ENCODE peak calls at places on chromosomes 11 and 22, in six cellular contexts. One of them, this sample, is unnamed.

GRCh38 chr22:40247976-40248375 is 70.3 kb downstream of the TNRC6B start:
- DNase-seq in HFF-Myc: no peak
- DNase-seq in ovary: no peak
- DNase-seq in cardiac fibroblast: no peak
- DNase-seq in SK-N-SH: no peak
- DNase-seq in neural progenitor cell: no peak
- DNase-seq in this sample: no peak

GRCh38 chr11:112044961-112045360 is 19.8 kb downstream of the DLAT start:
- DNase-seq in ovary: no peak
- DNase-seq in SK-N-SH: no peak
- DNase-seq in neural progenitor cell: no peak
- DNase-seq in cardiac fibroblast: no peak
- DNase-seq in HFF-Myc: no peak
- DNase-seq in this sample: no peak

GRCh38 chr11:75059299-75059698 is 37.4 kb downstream of the OR2AT4 start:
- DNase-seq in neural progenitor cell: no peak
- DNase-seq in SK-N-SH: no peak
- DNase-seq in HFF-Myc: no peak
- DNase-seq in ovary: no peak
- DNase-seq in cardiac fibroblast: no peak
- DNase-seq in this sample: no peak

GRCh38 chr11:100354736-100355135 is 332.4 kb upstream of the ARHGAP42 start:
- DNase-seq in HFF-Myc: no peak
- DNase-seq in SK-N-SH: no peak
- DNase-seq in ovary: no peak
- DNase-seq in cardiac fibroblast: no peak
- DNase-seq in neural progenitor cell: no peak
- DNase-seq in this sample: no peak

GRCh38 chr11:117345039-117345438 is 17.4 kb downstream of the CEP164 start:
- DNase-seq in cardiac fibroblast: peak; percentile 38
- DNase-seq in ovary: no peak
- DNase-seq in neural progenitor cell: no peak
- DNase-seq in HFF-Myc: no peak
- DNase-seq in SK-N-SH: no peak
- DNase-seq in this sample: no peak

GRCh38 chr11:61362542-61362875 is 335 bp downstream of the TMEM138 start:
- DNase-seq in cardiac fibroblast: peak; percentile 66
- DNase-seq in neural progenitor cell: no peak
- DNase-seq in SK-N-SH: peak; percentile 53
- DNase-seq in ovary: no peak
- DNase-seq in HFF-Myc: no peak
- DNase-seq in this sample: no peak

GRCh38 chr22:49779226-49779625 is 48.4 kb downstream of the BRD1 start:
- DNase-seq in HFF-Myc: no peak
- DNase-seq in SK-N-SH: no peak
- DNase-seq in ovary: no peak
- DNase-seq in neural progenitor cell: no peak
- DNase-seq in cardiac fibroblast: no peak
- DNase-seq in this sample: no peak

GRCh38 chr11:62306227-62306626 is 7.4 kb upstream of the SCGB1D4 start:
- DNase-seq in cardiac fibroblast: no peak
- DNase-seq in SK-N-SH: no peak
- DNase-seq in neural progenitor cell: no peak
- DNase-seq in ovary: no peak
- DNase-seq in HFF-Myc: no peak
- DNase-seq in this sample: no peak

GRCh38 chr11:111454561-111455192 is 57.5 kb downstream of the BTG4 start:
- DNase-seq in HFF-Myc: no peak
- DNase-seq in ovary: no peak
- DNase-seq in cardiac fibroblast: peak; percentile 64
- DNase-seq in SK-N-SH: peak; percentile 78
- DNase-seq in neural progenitor cell: peak; percentile 81
- DNase-seq in this sample: no peak

GRCh38 chr11:78038697-78039313 is 15.7 kb upstream of the KCTD14 start:
- DNase-seq in cardiac fibroblast: peak; percentile 29
- DNase-seq in HFF-Myc: no peak
- DNase-seq in neural progenitor cell: no peak
- DNase-seq in ovary: no peak
- DNase-seq in SK-N-SH: no peak
- DNase-seq in this sample: no peak

GRCh38 chr11:66268953-66269906 is 791 bp downstream of the RAB1B start:
- DNase-seq in neural progenitor cell: peak; percentile 66
- DNase-seq in ovary: no peak
- DNase-seq in HFF-Myc: peak; percentile 30
- DNase-seq in cardiac fibroblast: peak; percentile 34
- DNase-seq in SK-N-SH: peak; percentile 58
- DNase-seq in this sample: no peak

GRCh38 chr11:32420937-32421532 is 14.3 kb downstream of the WT1 start:
- DNase-seq in cardiac fibroblast: peak; percentile 47
- DNase-seq in HFF-Myc: no peak
- DNase-seq in neural progenitor cell: no peak
- DNase-seq in ovary: no peak
- DNase-seq in SK-N-SH: peak; percentile 16
- DNase-seq in this sample: no peak

GRCh38 chr22:44580176-44580575 is 82.1 kb upstream of the RTL6 start:
- DNase-seq in neural progenitor cell: no peak
- DNase-seq in SK-N-SH: no peak
- DNase-seq in ovary: peak; percentile 8
- DNase-seq in cardiac fibroblast: no peak
- DNase-seq in HFF-Myc: no peak
- DNase-seq in this sample: peak; percentile 41

GRCh38 chr11:57349491-57350274 is 11.5 kb downstream of the P2RX3 start:
- DNase-seq in SK-N-SH: peak; percentile 88
- DNase-seq in neural progenitor cell: peak; percentile 83
- DNase-seq in cardiac fibroblast: peak; percentile 56
- DNase-seq in ovary: peak; percentile 74
- DNase-seq in HFF-Myc: no peak
- DNase-seq in this sample: peak; percentile 48

DNA sequence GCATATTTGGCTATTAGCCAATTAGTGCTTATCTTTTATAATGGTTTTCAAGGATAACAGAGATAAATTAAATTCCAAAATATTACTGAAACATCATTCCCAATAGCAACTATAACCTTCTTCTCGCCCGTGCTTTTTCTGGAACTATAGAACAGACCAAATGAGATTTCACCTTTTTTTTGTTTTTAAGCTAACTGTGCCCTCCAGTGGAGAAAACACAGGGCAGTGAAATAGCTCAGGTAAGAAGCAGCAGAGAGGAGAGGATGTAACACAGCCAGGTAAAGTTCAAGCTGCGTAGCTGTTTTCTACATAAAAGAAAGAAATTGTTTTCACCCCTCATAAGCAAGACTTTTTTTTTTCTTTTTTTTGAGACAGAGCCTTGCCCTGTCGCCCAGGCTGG is 28.2 kb downstream of the HSD17B12 start:
- DNase-seq in neural progenitor cell: no peak
- DNase-seq in SK-N-SH: peak; percentile 30
- DNase-seq in ovary: no peak
- DNase-seq in cardiac fibroblast: peak; percentile 18
- DNase-seq in HFF-Myc: no peak
- DNase-seq in this sample: no peak
- TF ChIP-seq CTCF in neural progenitor cell: peak; percentile 25
- TF ChIP-seq CTCF in SK-N-SH: peak; percentile 38
- TF ChIP-seq CTCF in ovary: no peak
- TF ChIP-seq CTCF in cardiac fibroblast: no peak
- TF ChIP-seq CTCF in HFF-Myc: no peak
- TF ChIP-seq CTCF in this sample: peak; percentile 32

GRCh38 chr11:15361316-15361715 is 246.6 kb downstream of the INSC start:
- DNase-seq in HFF-Myc: no peak
- DNase-seq in neural progenitor cell: no peak
- DNase-seq in cardiac fibroblast: no peak
- DNase-seq in ovary: no peak
- DNase-seq in SK-N-SH: no peak
- DNase-seq in this sample: no peak
- H3K4me3 ChIP-seq in HFF-Myc: no peak overlapping the region
- H3K4me3 ChIP-seq in neural progenitor cell: no peak overlapping the region
- H3K4me3 ChIP-seq in cardiac fibroblast: no peak overlapping the region
- H3K4me3 ChIP-seq in ovary: no peak overlapping the region
- H3K4me3 ChIP-seq in SK-N-SH: no peak overlapping the region
- H3K4me3 ChIP-seq in this sample: no peak overlapping the region

DNA sequence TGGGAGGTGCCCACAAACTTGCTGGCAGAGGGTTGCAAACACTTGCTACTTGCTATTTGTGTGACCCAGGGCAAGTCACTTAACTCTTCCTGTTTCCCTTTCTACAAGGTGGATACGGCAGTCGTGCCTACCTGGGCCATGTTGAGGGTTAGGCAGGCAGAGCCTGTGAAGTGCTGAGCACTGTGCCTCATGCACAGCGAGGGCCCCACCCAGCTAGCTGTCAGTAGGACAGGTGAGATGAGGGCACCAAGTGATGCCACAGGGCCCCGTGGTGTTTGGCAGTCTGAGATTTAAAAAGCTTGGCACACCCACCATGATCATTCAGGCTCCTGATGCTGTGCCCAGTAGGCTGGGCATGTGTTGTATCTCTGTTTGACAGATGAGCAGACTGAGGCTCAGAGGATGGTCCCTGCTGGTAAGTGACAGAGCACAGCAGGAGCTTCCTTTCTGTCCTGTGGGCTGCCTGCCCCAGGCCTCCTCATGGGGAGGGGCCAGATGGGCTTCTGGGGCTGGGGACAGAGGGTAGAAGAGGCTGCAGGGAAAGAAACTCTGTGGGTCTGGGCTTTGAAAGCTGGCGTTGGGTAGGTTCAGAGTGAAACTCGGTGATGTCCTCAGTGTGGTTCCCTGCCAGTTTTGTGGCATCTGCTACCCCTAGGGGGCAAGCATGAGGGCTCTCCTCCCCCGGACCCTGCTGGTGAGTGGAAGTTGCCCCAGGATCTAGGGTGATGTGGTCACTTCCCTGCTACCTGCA is 59.3 kb downstream of the TSPAN18 start:
- DNase-seq in ovary: no peak
- DNase-seq in HFF-Myc: no peak
- DNase-seq in neural progenitor cell: peak; percentile 41
- DNase-seq in SK-N-SH: peak; percentile 66
- DNase-seq in cardiac fibroblast: no peak
- DNase-seq in this sample: no peak
- TF ChIP-seq CTCF in ovary: no peak
- TF ChIP-seq CTCF in HFF-Myc: peak; percentile 29
- TF ChIP-seq CTCF in neural progenitor cell: peak; percentile 41
- TF ChIP-seq CTCF in SK-N-SH: no peak
- TF ChIP-seq CTCF in cardiac fibroblast: peak; percentile 24
- TF ChIP-seq CTCF in this sample: no peak

GRCh38 chr22:36406139-36406538 is 18.4 kb upstream of the MYH9 start:
- DNase-seq in HFF-Myc: no peak
- DNase-seq in neural progenitor cell: no peak
- DNase-seq in cardiac fibroblast: peak; percentile 36
- DNase-seq in ovary: no peak
- DNase-seq in SK-N-SH: no peak
- DNase-seq in this sample: no peak

GRCh38 chr22:36411589-36412258 is 24.0 kb upstream of the MYH9 start:
- DNase-seq in neural progenitor cell: no peak
- DNase-seq in SK-N-SH: no peak
- DNase-seq in HFF-Myc: no peak
- DNase-seq in ovary: no peak
- DNase-seq in cardiac fibroblast: no peak
- DNase-seq in this sample: no peak

GRCh38 chr22:36406721-36407120 is 19.0 kb upstream of the MYH9 start:
- DNase-seq in SK-N-SH: no peak
- DNase-seq in neural progenitor cell: no peak
- DNase-seq in cardiac fibroblast: no peak
- DNase-seq in ovary: no peak
- DNase-seq in HFF-Myc: no peak
- DNase-seq in this sample: no peak

GRCh38 chr22:36409911-36410756 is 22.4 kb upstream of the MYH9 start:
- DNase-seq in neural progenitor cell: peak; percentile 100
- DNase-seq in SK-N-SH: no peak
- DNase-seq in ovary: peak; percentile 91
- DNase-seq in HFF-Myc: no peak
- DNase-seq in cardiac fibroblast: no peak
- DNase-seq in this sample: peak; percentile 57

DNA sequence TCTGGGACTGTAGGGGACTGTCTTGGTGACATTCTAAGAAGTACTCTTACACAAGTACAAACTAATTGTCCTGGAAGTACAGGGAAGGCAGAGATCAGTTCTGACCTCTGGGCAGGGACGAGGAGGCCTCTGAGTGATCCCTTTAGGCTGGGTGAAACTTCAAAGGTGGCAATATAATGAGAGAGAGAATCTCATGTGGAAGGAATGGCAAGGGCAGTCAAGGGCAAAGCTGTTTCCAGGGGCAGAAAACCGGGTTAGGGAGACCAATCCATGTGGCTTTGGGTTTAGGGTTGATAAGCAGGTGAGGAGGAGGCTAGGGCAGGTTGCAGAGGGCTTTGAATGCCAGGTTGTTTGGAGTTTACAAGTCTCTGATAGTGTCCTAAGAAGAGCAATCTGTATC is 21.3 kb upstream of the MYH9 start:
- DNase-seq in SK-N-SH: no peak
- DNase-seq in cardiac fibroblast: no peak
- DNase-seq in ovary: no peak
- DNase-seq in neural progenitor cell: no peak
- DNase-seq in HFF-Myc: no peak
- DNase-seq in this sample: no peak
- H3K4me3 ChIP-seq in SK-N-SH: no peak overlapping the region
- H3K4me3 ChIP-seq in cardiac fibroblast: no peak overlapping the region
- H3K4me3 ChIP-seq in ovary: no peak overlapping the region
- H3K4me3 ChIP-seq in neural progenitor cell: no peak overlapping the region
- H3K4me3 ChIP-seq in HFF-Myc: no peak overlapping the region
- H3K4me3 ChIP-seq in this sample: no peak overlapping the region

DNA sequence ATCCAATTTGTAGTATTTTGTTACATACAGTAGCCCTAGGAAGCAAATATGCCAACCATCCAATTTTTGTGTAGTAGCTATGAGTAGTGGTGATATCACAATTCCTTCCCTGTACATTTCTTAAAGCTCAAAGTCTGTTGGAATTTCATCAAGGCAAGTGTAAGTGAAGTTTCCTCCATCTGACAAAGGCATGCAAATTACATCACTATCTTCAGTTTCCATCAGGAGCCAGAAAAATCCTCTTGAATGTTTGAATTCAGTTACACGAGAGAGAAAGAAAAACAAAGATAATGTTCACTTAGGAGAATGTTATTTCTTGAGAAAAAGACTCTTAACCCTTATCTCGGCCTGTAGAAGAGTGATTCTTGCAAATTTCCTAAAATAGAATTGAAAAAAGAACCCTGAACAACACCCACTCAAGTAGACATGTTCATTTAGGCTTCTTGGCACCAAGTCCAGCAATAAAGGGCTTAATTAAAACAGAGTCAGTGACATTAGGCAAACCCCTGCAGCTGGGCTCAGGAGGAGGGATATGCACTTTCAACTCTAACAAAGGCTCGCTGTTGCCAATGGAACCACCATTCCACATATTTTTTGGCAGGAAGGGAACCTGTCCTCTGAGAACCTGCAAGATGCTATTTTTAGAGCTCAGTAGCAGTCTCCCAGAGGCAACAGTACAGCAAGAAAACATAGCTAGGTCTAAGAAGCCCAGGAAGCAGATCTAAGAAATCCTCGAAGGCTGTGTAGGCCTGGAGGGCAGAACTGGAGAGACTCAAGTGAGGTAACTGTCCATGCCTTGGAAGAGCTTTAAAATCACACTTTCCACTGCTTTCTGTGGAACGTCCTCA is 144.6 kb downstream of the CCDC81 start:
- DNase-seq in neural progenitor cell: no peak
- DNase-seq in SK-N-SH: no peak
- DNase-seq in HFF-Myc: no peak
- DNase-seq in cardiac fibroblast: peak; percentile 82
- DNase-seq in ovary: no peak
- DNase-seq in this sample: no peak
- TF ChIP-seq CTCF in neural progenitor cell: no peak
- TF ChIP-seq CTCF in SK-N-SH: no peak
- TF ChIP-seq CTCF in HFF-Myc: no peak
- TF ChIP-seq CTCF in cardiac fibroblast: no peak
- TF ChIP-seq CTCF in ovary: no peak
- TF ChIP-seq CTCF in this sample: no peak

GRCh38 chr22:37324340-37325023 is 42.2 kb downstream of the CYTH4 start:
- DNase-seq in cardiac fibroblast: no peak
- DNase-seq in SK-N-SH: peak; percentile 72
- DNase-seq in neural progenitor cell: peak; percentile 65
- DNase-seq in HFF-Myc: no peak
- DNase-seq in ovary: no peak
- DNase-seq in this sample: no peak
- H3K4me3 ChIP-seq in cardiac fibroblast: no peak overlapping the region
- H3K4me3 ChIP-seq in SK-N-SH: no peak overlapping the region
- H3K4me3 ChIP-seq in neural progenitor cell: peak overlapping the region; percentile 43
- H3K4me3 ChIP-seq in HFF-Myc: no peak overlapping the region
- H3K4me3 ChIP-seq in ovary: no peak overlapping the region
- H3K4me3 ChIP-seq in this sample: no peak overlapping the region